ENCODE peak calls at places on chromosomes 7 and 10, in seven cellular contexts. One of them, this sample, is unnamed.
A peak's percentile ranks its signal among the peaks of the same experiment; 100 is the strongest.

GRCh38 chr7:73839290-73839689 is 3.0 kb downstream of the METTL27 start:
- DNase-seq in H9: no peak
- DNase-seq in IMR-90: no peak
- DNase-seq in mesendoderm: no peak
- DNase-seq in H1: no peak
- DNase-seq in mesenchymal stem cell: no peak
- DNase-seq in trophoblast cell: no peak
- DNase-seq in this sample: no peak

GRCh38 chr7:10940748-10941358 is 32.8 kb upstream of the PHF14 start:
- DNase-seq in H9: no peak
- DNase-seq in IMR-90: no peak
- DNase-seq in mesendoderm: no peak
- DNase-seq in H1: no peak
- DNase-seq in mesenchymal stem cell: peak; percentile 7
- DNase-seq in trophoblast cell: no peak
- DNase-seq in this sample: no peak

GRCh38 chr10:64076322-64076940 is 555.2 kb downstream of the REEP3 start:
- DNase-seq in H9: no peak
- DNase-seq in IMR-90: no peak
- DNase-seq in mesendoderm: no peak
- DNase-seq in H1: no peak
- DNase-seq in mesenchymal stem cell: no peak
- DNase-seq in trophoblast cell: no peak
- DNase-seq in this sample: no peak

GRCh38 chr7:27549621-27550020 is 113.1 kb downstream of the HIBADH start:
- DNase-seq in H9: no peak
- DNase-seq in IMR-90: no peak
- DNase-seq in mesendoderm: no peak
- DNase-seq in H1: no peak
- DNase-seq in mesenchymal stem cell: no peak
- DNase-seq in trophoblast cell: no peak
- DNase-seq in this sample: no peak

GRCh38 chr7:34837826-34838225 is 179.8 kb downstream of the NPSR1 start:
- DNase-seq in H9: no peak
- DNase-seq in IMR-90: no peak
- DNase-seq in mesendoderm: no peak
- DNase-seq in H1: no peak
- DNase-seq in mesenchymal stem cell: no peak
- DNase-seq in trophoblast cell: no peak
- DNase-seq in this sample: no peak

GRCh38 chr7:40996330-40996729 is 706.6 kb downstream of the INHBA start:
- DNase-seq in H9: no peak
- DNase-seq in IMR-90: no peak
- DNase-seq in mesendoderm: no peak
- DNase-seq in H1: no peak
- DNase-seq in mesenchymal stem cell: no peak
- DNase-seq in trophoblast cell: no peak
- DNase-seq in this sample: no peak

GRCh38 chr10:95840121-95840520 is 67.7 kb upstream of the CC2D2B start:
- DNase-seq in H9: no peak
- DNase-seq in IMR-90: no peak
- DNase-seq in mesendoderm: peak; percentile 22
- DNase-seq in H1: no peak
- DNase-seq in mesenchymal stem cell: no peak
- DNase-seq in trophoblast cell: no peak
- DNase-seq in this sample: no peak

GRCh38 chr7:5419523-5420107 is 4.0 kb downstream of the TNRC18 start:
- DNase-seq in H9: peak; percentile 53
- DNase-seq in IMR-90: no peak
- DNase-seq in mesendoderm: peak; percentile 58
- DNase-seq in H1: no peak
- DNase-seq in mesenchymal stem cell: peak; percentile 34
- DNase-seq in trophoblast cell: no peak
- DNase-seq in this sample: peak; percentile 73

GRCh38 chr10:78756604-78757442 is 311.9 kb upstream of the ZMIZ1 start:
- DNase-seq in H9: no peak
- DNase-seq in IMR-90: peak; percentile 98
- DNase-seq in mesendoderm: peak; percentile 84
- DNase-seq in H1: no peak
- DNase-seq in mesenchymal stem cell: peak; percentile 99
- DNase-seq in trophoblast cell: peak; percentile 76
- DNase-seq in this sample: no peak

GRCh38 chr10:31215052-31215451 is 104.0 kb upstream of the ZEB1 start:
- DNase-seq in H9: no peak
- DNase-seq in IMR-90: no peak
- DNase-seq in mesendoderm: no peak
- DNase-seq in H1: no peak
- DNase-seq in mesenchymal stem cell: no peak
- DNase-seq in trophoblast cell: no peak
- DNase-seq in this sample: no peak

GRCh38 chr10:27998178-27998953 is 513 bp downstream of the ODAD2 start:
- DNase-seq in H9: peak; percentile 70
- DNase-seq in IMR-90: peak; percentile 26
- DNase-seq in mesendoderm: peak; percentile 67
- DNase-seq in H1: no peak
- DNase-seq in mesenchymal stem cell: peak; percentile 37
- DNase-seq in trophoblast cell: no peak
- DNase-seq in this sample: peak; percentile 46

GRCh38 chr10:70779685-70780369 is 5.3 kb downstream of the TBATA start:
- DNase-seq in H9: no peak
- DNase-seq in IMR-90: no peak
- DNase-seq in mesendoderm: no peak
- DNase-seq in H1: no peak
- DNase-seq in mesenchymal stem cell: no peak
- DNase-seq in trophoblast cell: peak; percentile 11
- DNase-seq in this sample: no peak

GRCh38 chr7:152523916-152524315 is 88.1 kb upstream of the KMT2C start:
- DNase-seq in H9: no peak
- DNase-seq in IMR-90: no peak
- DNase-seq in mesendoderm: no peak
- DNase-seq in H1: no peak
- DNase-seq in mesenchymal stem cell: no peak
- DNase-seq in trophoblast cell: no peak
- DNase-seq in this sample: no peak

GRCh38 chr10:47043928-47044544 is 132.8 kb downstream of the PTPN20 start:
- DNase-seq in H9: no peak
- DNase-seq in IMR-90: no peak
- DNase-seq in mesendoderm: no peak
- DNase-seq in H1: no peak
- DNase-seq in mesenchymal stem cell: no peak
- DNase-seq in trophoblast cell: no peak
- DNase-seq in this sample: no peak

GRCh38 chr10:57769298-57769697 is 498.4 kb downstream of the IPMK start:
- DNase-seq in H9: no peak
- DNase-seq in IMR-90: no peak
- DNase-seq in mesendoderm: no peak
- DNase-seq in H1: no peak
- DNase-seq in mesenchymal stem cell: no peak
- DNase-seq in trophoblast cell: no peak
- DNase-seq in this sample: no peak

GRCh38 chr7:84188811-84189405 is 5.7 kb downstream of the SEMA3A start:
- DNase-seq in H9: no peak
- DNase-seq in IMR-90: peak; percentile 32
- DNase-seq in mesendoderm: peak; percentile 29
- DNase-seq in H1: no peak
- DNase-seq in mesenchymal stem cell: peak; percentile 58
- DNase-seq in trophoblast cell: no peak
- DNase-seq in this sample: no peak

GRCh38 chr7:30470783-30471182 is 7.8 kb downstream of the NOD1 start:
- DNase-seq in H9: no peak
- DNase-seq in IMR-90: peak; percentile 88
- DNase-seq in mesendoderm: no peak
- DNase-seq in H1: no peak
- DNase-seq in mesenchymal stem cell: peak; percentile 92
- DNase-seq in trophoblast cell: no peak
- DNase-seq in this sample: no peak

GRCh38 chr7:148442933-148443332 is 147.6 kb upstream of the C7orf33 start:
- DNase-seq in H9: no peak
- DNase-seq in IMR-90: no peak
- DNase-seq in mesendoderm: no peak
- DNase-seq in H1: no peak
- DNase-seq in mesenchymal stem cell: no peak
- DNase-seq in trophoblast cell: no peak
- DNase-seq in this sample: no peak

GRCh38 chr10:92695679-92696605 is 6.2 kb downstream of the HHEX start:
- DNase-seq in H9: peak; percentile 52
- DNase-seq in IMR-90: peak; percentile 70
- DNase-seq in mesendoderm: no peak
- DNase-seq in H1: no peak
- DNase-seq in mesenchymal stem cell: peak; percentile 85
- DNase-seq in trophoblast cell: no peak
- DNase-seq in this sample: peak; percentile 15

GRCh38 chr7:128188396-128189230 is 52.5 kb upstream of the LEP start:
- DNase-seq in H9: peak; percentile 9
- DNase-seq in IMR-90: no peak
- DNase-seq in mesendoderm: no peak
- DNase-seq in H1: no peak
- DNase-seq in mesenchymal stem cell: no peak
- DNase-seq in trophoblast cell: no peak
- DNase-seq in this sample: no peak

GRCh38 chr7:47290867-47291266 is 291.0 kb downstream of the TNS3 start:
- DNase-seq in H9: no peak
- DNase-seq in IMR-90: no peak
- DNase-seq in mesendoderm: no peak
- DNase-seq in H1: no peak
- DNase-seq in mesenchymal stem cell: no peak
- DNase-seq in trophoblast cell: no peak
- DNase-seq in this sample: no peak
- H2BK5ac ChIP-seq in H9: no peak overlapping the region
- H2BK5ac ChIP-seq in IMR-90: peak overlapping the region; percentile 87
- H2BK5ac ChIP-seq in mesendoderm: no peak overlapping the region
- H2BK5ac ChIP-seq in H1: no peak overlapping the region
- H2BK5ac ChIP-seq in mesenchymal stem cell: no peak overlapping the region
- H2BK5ac ChIP-seq in trophoblast cell: no peak overlapping the region
- H2BK5ac ChIP-seq in this sample: no peak overlapping the region

DNA sequence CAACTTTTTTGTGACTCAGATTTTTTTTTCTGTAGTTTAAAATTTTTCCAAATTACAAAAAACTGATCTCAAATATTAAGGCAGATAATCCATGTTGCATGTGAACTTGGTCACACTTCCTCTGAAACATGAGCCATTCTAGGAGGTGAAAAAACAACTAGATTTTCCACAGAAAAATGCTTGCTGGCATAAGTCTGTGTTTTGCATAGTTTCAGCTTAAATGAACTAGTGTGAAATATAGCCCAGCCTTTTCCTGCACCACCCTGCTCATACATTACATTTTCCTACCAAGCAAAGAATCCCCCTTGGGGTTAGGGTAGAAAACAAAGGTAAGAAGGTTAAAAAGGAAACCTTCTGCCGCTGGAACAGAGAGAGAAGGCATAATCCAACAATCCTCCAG is 48.2 kb downstream of the SLC25A13 start:
- DNase-seq in H9: no peak
- DNase-seq in IMR-90: no peak
- DNase-seq in mesendoderm: no peak
- DNase-seq in H1: no peak
- DNase-seq in mesenchymal stem cell: no peak
- DNase-seq in trophoblast cell: no peak
- DNase-seq in this sample: no peak
- H2BK5ac ChIP-seq in H9: no peak overlapping the region
- H2BK5ac ChIP-seq in IMR-90: no peak overlapping the region
- H2BK5ac ChIP-seq in mesendoderm: no peak overlapping the region
- H2BK5ac ChIP-seq in H1: no peak overlapping the region
- H2BK5ac ChIP-seq in mesenchymal stem cell: no peak overlapping the region
- H2BK5ac ChIP-seq in trophoblast cell: no peak overlapping the region
- H2BK5ac ChIP-seq in this sample: no peak overlapping the region

GRCh38 chr7:155883491-155884224 is 71.4 kb upstream of the SHH start:
- DNase-seq in H9: peak; percentile 17
- DNase-seq in IMR-90: no peak
- DNase-seq in mesendoderm: no peak
- DNase-seq in H1: no peak
- DNase-seq in mesenchymal stem cell: no peak
- DNase-seq in trophoblast cell: no peak
- DNase-seq in this sample: no peak
- H2BK5ac ChIP-seq in H9: no peak overlapping the region
- H2BK5ac ChIP-seq in IMR-90: peak overlapping the region; percentile 58
- H2BK5ac ChIP-seq in mesendoderm: no peak overlapping the region
- H2BK5ac ChIP-seq in H1: no peak overlapping the region
- H2BK5ac ChIP-seq in mesenchymal stem cell: no peak overlapping the region
- H2BK5ac ChIP-seq in trophoblast cell: no peak overlapping the region
- H2BK5ac ChIP-seq in this sample: no peak overlapping the region

GRCh38 chr10:122189185-122189584 is 81.9 kb upstream of the BTBD16 start:
- DNase-seq in H9: no peak
- DNase-seq in IMR-90: no peak
- DNase-seq in mesendoderm: no peak
- DNase-seq in H1: no peak
- DNase-seq in mesenchymal stem cell: no peak
- DNase-seq in trophoblast cell: no peak
- DNase-seq in this sample: no peak

GRCh38 chr10:122185643-122186042 is 85.5 kb upstream of the BTBD16 start:
- DNase-seq in H9: no peak
- DNase-seq in IMR-90: no peak
- DNase-seq in mesendoderm: no peak
- DNase-seq in H1: no peak
- DNase-seq in mesenchymal stem cell: no peak
- DNase-seq in trophoblast cell: no peak
- DNase-seq in this sample: no peak

GRCh38 chr10:122190151-122190550 is 80.9 kb upstream of the BTBD16 start:
- DNase-seq in H9: no peak
- DNase-seq in IMR-90: no peak
- DNase-seq in mesendoderm: no peak
- DNase-seq in H1: no peak
- DNase-seq in mesenchymal stem cell: no peak
- DNase-seq in trophoblast cell: no peak
- DNase-seq in this sample: no peak

GRCh38 chr10:122188706-122189105 is 82.4 kb upstream of the BTBD16 start:
- DNase-seq in H9: no peak
- DNase-seq in IMR-90: no peak
- DNase-seq in mesendoderm: no peak
- DNase-seq in H1: no peak
- DNase-seq in mesenchymal stem cell: no peak
- DNase-seq in trophoblast cell: no peak
- DNase-seq in this sample: no peak

DNA sequence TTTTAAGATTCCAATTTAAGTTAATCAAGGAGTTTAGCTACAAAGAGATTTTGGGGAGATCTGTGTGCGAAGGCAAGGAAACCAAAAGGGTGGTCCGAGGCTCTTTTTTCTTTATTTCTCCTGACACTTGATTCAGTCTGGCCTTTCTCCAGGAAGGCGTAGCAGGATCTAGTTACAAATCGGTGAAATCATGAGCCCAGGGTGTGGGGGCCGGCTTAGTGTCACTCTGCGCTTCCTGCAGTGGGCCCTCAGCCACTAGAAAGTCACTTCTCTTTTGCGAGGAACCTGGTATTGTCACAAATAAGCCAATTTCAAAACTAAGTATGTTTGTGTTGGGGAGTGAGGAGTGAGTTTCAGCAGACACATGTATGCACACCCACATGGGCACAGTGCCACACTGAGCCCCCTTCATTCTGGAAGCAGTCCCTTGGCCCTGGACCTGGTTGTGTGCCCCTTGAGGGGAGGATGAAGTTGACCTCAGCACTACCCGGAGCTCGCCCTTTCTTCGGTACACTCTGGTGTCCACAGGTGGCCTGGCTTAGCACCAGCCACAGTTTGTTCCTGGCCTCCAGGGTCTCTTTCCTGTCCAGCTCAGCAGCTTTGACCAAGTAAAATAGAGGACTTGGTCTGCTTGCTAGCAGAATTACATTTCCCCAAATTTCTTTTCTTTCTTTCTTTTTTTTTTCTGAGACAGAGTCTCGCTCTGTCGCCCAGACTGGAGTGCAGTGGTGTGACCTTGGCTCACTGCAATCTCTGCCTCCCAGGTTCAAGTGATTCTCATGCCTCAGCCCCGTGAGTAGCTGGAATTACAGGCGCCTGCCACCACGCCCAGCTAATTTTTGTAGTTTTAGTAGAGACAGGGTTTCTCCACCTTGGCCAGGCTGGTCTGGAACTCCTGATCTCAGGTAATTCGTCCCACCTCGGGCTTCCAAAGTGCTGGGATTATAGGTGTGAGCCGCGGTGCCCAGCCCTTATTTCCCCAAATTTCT is 84.0 kb upstream of the BTBD16 start:
- DNase-seq in H9: no peak
- DNase-seq in IMR-90: peak; percentile 34
- DNase-seq in mesendoderm: no peak
- DNase-seq in H1: no peak
- DNase-seq in mesenchymal stem cell: no peak
- DNase-seq in trophoblast cell: no peak
- DNase-seq in this sample: no peak
- H2BK5ac ChIP-seq in H9: no peak overlapping the region
- H2BK5ac ChIP-seq in IMR-90: no peak overlapping the region
- H2BK5ac ChIP-seq in mesendoderm: no peak overlapping the region
- H2BK5ac ChIP-seq in H1: no peak overlapping the region
- H2BK5ac ChIP-seq in mesenchymal stem cell: no peak overlapping the region
- H2BK5ac ChIP-seq in trophoblast cell: no peak overlapping the region
- H2BK5ac ChIP-seq in this sample: no peak overlapping the region

This sample was measured in neuronal stem cell.